ENCODE peak calls at places on chromosomes 6 and 20, in six cellular contexts. P, A, T, Z, V and R are unnamed samples.

GRCh38 chr20:24479106-24479505 is 9.7 kb downstream of the SYNDIG1 start:
- DNase-seq in A (no peak), T (no peak), Z (no peak), V (no peak), P (no peak), R (no peak)

GRCh38 chr20:50874111-50874757 is 57.0 kb downstream of the ADNP start:
- DNase-seq in A (no peak), V (no peak), Z (no peak), P (no peak), T (no peak), R (no peak)

GRCh38 chr6:97059473-97059872 is 134.9 kb downstream of the KLHL32 start:
- DNase-seq in V (no peak), P (no peak), A (no peak), T (peak; percentile 26), Z (no peak), R (no peak)

GRCh38 chr20:51159303-51159702 is 136.4 kb upstream of the KCNG1 start:
- DNase-seq in P (no peak), Z (no peak), T (no peak), V (no peak), A (no peak), R (no peak)

GRCh38 chr6:133730881-133731280 is 158.0 kb upstream of the TCF21 start:
- DNase-seq in A (no peak), T (no peak), P (no peak), Z (no peak), V (no peak), R (no peak)

GRCh38 chr20:36886859-36887778 is 11.2 kb downstream of the TLDC2 start:
- DNase-seq in P (peak; percentile 86), V (peak; percentile 88), T (peak; percentile 90), Z (peak; percentile 92), A (peak; percentile 88), R (no peak)

GRCh38 chr6:75608955-75609533 is 7.4 kb downstream of the SENP6 start:
- DNase-seq in Z (no peak), V (no peak), P (no peak), A (no peak), T (no peak), R (no peak)

GRCh38 chr6:12490376-12490903 is 200.3 kb downstream of the EDN1 start:
- DNase-seq in T (no peak), V (no peak), Z (no peak), A (no peak), P (no peak), R (no peak)

GRCh38 chr6:151452750-151453427 is 963 bp upstream of the RMND1 start:
- DNase-seq in Z (peak; percentile 44), A (peak; percentile 47), T (no peak), P (peak; percentile 46), V (peak; percentile 22), R (no peak)

GRCh38 chr20:41138527-41139226 is 1.3 kb downstream of the PLCG1 start:
- DNase-seq in Z (peak; percentile 57), P (no peak), T (no peak), V (no peak), A (no peak), R (no peak)

GRCh38 chr20:4066551-4066950 is 51.2 kb upstream of the RNF24 start:
- DNase-seq in Z (no peak), P (no peak), V (no peak), A (no peak), T (no peak), R (no peak)

GRCh38 chr20:483791-484644 is 21.7 kb upstream of the TBC1D20 start:
- DNase-seq in T (no peak), P (peak; percentile 21), V (no peak), Z (no peak), A (no peak), R (no peak)

GRCh38 chr6:161031721-161032495 is 40.3 kb downstream of the MAP3K4 start:
- DNase-seq in V (no peak), Z (no peak), P (no peak), T (no peak), A (no peak), R (no peak)

GRCh38 chr6:108982154-108983113 is 112.2 kb downstream of the SESN1 start:
- DNase-seq in T (no peak), V (no peak), Z (no peak), A (no peak), P (no peak), R (no peak)

GRCh38 chr6:36374956-36375355 is 12.5 kb downstream of the ETV7 start:
- DNase-seq in T (no peak), V (no peak), A (no peak), P (no peak), Z (no peak), R (no peak)

GRCh38 chr6:36375644-36376155 is 11.8 kb downstream of the ETV7 start:
- DNase-seq in A (no peak), P (no peak), V (no peak), T (no peak), Z (no peak), R (no peak)

GRCh38 chr6:36376183-36376582 is 11.3 kb downstream of the ETV7 start:
- DNase-seq in A (no peak), V (no peak), T (no peak), Z (no peak), P (no peak), R (no peak)

GRCh38 chr6:36373368-36374009 is 14.0 kb downstream of the ETV7 start:
- DNase-seq in V (no peak), T (no peak), Z (no peak), A (no peak), P (no peak), R (no peak)

GRCh38 chr6:36374194-36374593 is 13.3 kb downstream of the ETV7 start:
- DNase-seq in P (no peak), Z (no peak), V (no peak), T (no peak), A (no peak), R (no peak)
- H3K27ac ChIP-seq in P (no peak overlapping the region), Z (no peak overlapping the region), V (peak overlapping the region; percentile 79), T (no peak overlapping the region), A (no peak overlapping the region), R (no peak overlapping the region)

GRCh38 chr20:59942245-59942644 is 2.1 kb downstream of the FAM217B start:
- DNase-seq in P (no peak), T (no peak), Z (no peak), A (no peak), V (no peak), R (no peak)
- H3K4me1 ChIP-seq in P (peaks cover 39% of the 10 kb centered on the region), T (peaks cover 24% of the 10 kb centered on the region), Z (peaks cover 8% of the 10 kb centered on the region), A (peaks cover 12% of the 10 kb centered on the region), V (no peaks in the 10 kb centered on the region), R (peaks cover 72% of the 10 kb centered on the region)

GRCh38 chr6:34144581-34145160 is 1.2 kb downstream of the GRM4 start:
- DNase-seq in T (no peak), P (no peak), V (no peak), Z (no peak), A (no peak), R (no peak)

GRCh38 chr6:34142599-34142998 is 3.3 kb downstream of the GRM4 start:
- DNase-seq in Z (no peak), V (no peak), T (no peak), P (peak; percentile 39), A (no peak), R (no peak)

GRCh38 chr6:34145161-34146020 is 496 bp downstream of the GRM4 start:
- DNase-seq in P (no peak), T (no peak), Z (no peak), V (no peak), A (no peak), R (no peak)

GRCh38 chr6:34143196-34143883 is 2.5 kb downstream of the GRM4 start:
- DNase-seq in P (no peak), Z (no peak), V (no peak), T (no peak), A (no peak), R (no peak)

GRCh38 chr6:34143884-34144580 is 1.9 kb downstream of the GRM4 start:
- DNase-seq in P (no peak), A (no peak), T (peak; percentile 40), V (no peak), Z (no peak), R (no peak)
- H3K4me3 ChIP-seq in P (no peak overlapping the region), A (no peak overlapping the region), T (peak overlapping the region; percentile 48), V (no peak overlapping the region), Z (no peak overlapping the region), R (no peak overlapping the region)

GRCh38 chr20:12012241-12013222 is 94.8 kb downstream of the BTBD3 start:
- DNase-seq in V (peak; percentile 15), Z (peak; percentile 66), T (peak; percentile 61), P (peak; percentile 18), A (no peak), R (no peak)
- H3K27ac ChIP-seq in V (no peak overlapping the region), Z (no peak overlapping the region), T (no peak overlapping the region), P (no peak overlapping the region), A (no peak overlapping the region), R (no peak overlapping the region)

DNA sequence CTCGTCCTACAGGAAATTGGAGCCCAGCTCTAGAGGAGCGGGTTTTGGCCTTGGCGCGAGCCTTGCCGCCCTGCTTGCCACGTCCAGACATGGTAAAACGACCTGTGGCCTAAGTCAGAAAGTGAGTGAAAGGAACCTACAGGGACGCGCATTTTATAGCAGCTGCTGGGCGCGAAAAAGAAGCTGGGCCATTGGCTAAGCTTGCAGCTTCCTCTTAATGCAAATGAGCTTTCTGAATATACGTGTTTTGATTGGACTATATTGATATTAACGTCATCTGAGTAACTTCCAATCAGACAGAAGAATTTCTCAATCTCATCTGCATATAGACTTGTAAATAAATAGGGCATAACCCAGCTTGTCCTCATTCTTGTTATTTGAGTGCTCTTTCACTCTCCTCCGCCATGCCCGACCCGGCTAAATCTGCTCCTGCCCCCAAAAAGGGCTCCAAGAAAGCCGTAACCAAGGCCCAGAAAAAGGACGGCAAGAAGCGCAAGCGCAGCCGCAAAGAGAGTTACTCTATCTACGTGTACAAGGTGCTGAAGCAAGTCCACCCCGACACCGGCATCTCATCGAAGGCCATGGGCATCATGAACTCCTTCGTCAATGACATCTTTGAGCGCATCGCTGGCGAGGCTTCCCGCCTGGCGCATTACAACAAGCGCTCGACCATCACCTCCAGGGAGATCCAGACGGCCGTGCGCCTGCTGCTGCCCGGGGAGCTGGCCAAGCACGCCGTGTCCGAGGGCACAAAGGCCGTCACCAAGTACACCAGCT is 18.9 kb downstream of the OR2B2 start:
- DNase-seq in Z (peak; percentile 95), V (peak; percentile 41), A (peak; percentile 29), T (peak; percentile 83), P (peak; percentile 81), R (peak; percentile 31)
- H3K4me1 ChIP-seq in Z (no peaks in the 10 kb centered on the region), V (no peaks in the 10 kb centered on the region), A (peaks cover 15% of the 10 kb centered on the region), T (peaks cover 22% of the 10 kb centered on the region), P (peaks cover 7% of the 10 kb centered on the region), R (peaks cover 8% of the 10 kb centered on the region)